ENCODE peak calls at places on chromosomes 11 and 22, in four cellular contexts. V, Q, F and U are unnamed samples.

GRCh38 chr11:45881708-45882368 is 3.6 kb upstream of the MAPK8IP1 start:
- DNase-seq in V (no peak), Q (no peak), F (no peak), U (no peak)

GRCh38 chr11:62592216-62592815 is 993 bp upstream of the TUT1 start:
- DNase-seq in V (no peak), Q (no peak), F (peak; percentile 59), U (no peak)

GRCh38 chr11:95776859-95777258 is 12.7 kb downstream of the FAM76B start:
- DNase-seq in V (no peak), Q (no peak), F (no peak), U (no peak)

GRCh38 chr11:26134481-26135355 is 197.2 kb upstream of the ANO3 start:
- DNase-seq in V (peak; percentile 3), Q (no peak), F (no peak), U (peak; percentile 62)

GRCh38 chr22:50525991-50526848 is 822 bp upstream of the SCO2 start:
- DNase-seq in V (peak; percentile 44), Q (no peak), F (peak; percentile 72), U (peak; percentile 75)

GRCh38 chr22:49196046-49196511 is 631.6 kb downstream of the BRD1 start:
- DNase-seq in V (no peak), Q (no peak), F (no peak), U (no peak)

GRCh38 chr11:14414470-14415461 is 55.8 kb upstream of the RRAS2 start:
- DNase-seq in V (no peak), Q (no peak), F (peak; percentile 49), U (peak; percentile 37)

GRCh38 chr11:117882539-117882938 is 6.1 kb upstream of the FXYD6 start:
- DNase-seq in V (no peak), Q (no peak), F (no peak), U (no peak)

GRCh38 chr11:7449196-7449840 is 36.0 kb upstream of the OLFML1 start:
- DNase-seq in V (no peak), Q (no peak), F (no peak), U (no peak)

GRCh38 chr11:12223771-12224536 is 113.6 kb downstream of the MICAL2 start:
- DNase-seq in V (no peak), Q (no peak), F (no peak), U (no peak)

GRCh38 chr11:12229450-12230229 is 119.2 kb downstream of the MICAL2 start:
- DNase-seq in V (no peak), Q (no peak), F (no peak), U (no peak)

GRCh38 chr11:12225046-12225739 is 114.8 kb downstream of the MICAL2 start:
- DNase-seq in V (no peak), Q (no peak), F (no peak), U (no peak)

GRCh38 chr11:12224537-12224893 is 114.1 kb downstream of the MICAL2 start:
- DNase-seq in V (no peak), Q (peak; percentile 17), F (no peak), U (no peak)

GRCh38 chr11:12226093-12226492 is 115.7 kb downstream of the MICAL2 start:
- DNase-seq in V (no peak), Q (no peak), F (no peak), U (no peak)
- H3K36me3 ChIP-seq in V (no peaks in the 10 kb centered on the region), Q (peaks cover 2% of the 10 kb centered on the region), F (peaks cover 74% of the 10 kb centered on the region), U (no peaks in the 10 kb centered on the region)

GRCh38 chr11:4102711-4103110 is 8.1 kb downstream of the RRM1 start:
- DNase-seq in V (no peak), Q (no peak), F (no peak), U (no peak)
- TF ChIP-seq REST in V (no peak), Q (no peak), F (no peak), U (no peak)

DNA sequence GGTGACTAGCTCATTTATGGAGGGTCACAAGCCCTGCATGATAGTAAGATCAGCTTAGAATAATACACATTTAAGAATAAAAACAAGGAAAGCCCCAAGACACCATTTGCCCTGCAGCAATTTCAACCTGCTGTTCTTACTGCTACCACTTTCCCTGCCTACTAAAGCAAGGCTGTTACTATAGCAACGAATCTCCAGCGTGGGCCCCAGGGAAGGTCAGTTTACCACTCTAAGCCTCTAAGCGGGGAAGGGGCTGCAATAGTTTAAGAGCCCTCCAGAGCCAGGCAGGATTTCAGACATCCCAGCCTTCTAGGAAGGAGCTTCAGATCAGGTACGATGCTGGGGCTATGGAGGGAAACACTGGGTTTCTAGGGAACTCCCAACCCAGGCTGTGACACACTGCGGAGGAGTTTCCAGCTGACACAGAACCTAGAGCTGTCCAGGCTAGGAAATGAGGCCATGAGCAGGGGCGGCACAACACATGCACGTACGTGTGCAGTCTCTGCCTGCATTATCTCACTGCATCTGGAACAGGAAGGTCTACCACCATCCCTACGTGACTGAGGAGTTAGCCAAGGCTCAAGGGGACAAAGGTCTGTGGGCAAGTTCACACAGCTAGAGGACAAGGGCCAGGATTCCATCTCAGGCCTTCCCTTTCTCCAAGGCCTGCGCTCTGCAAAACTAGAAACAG is 20.5 kb downstream of the HPS4 start:
- DNase-seq in V (no peak), Q (no peak), F (no peak), U (no peak)
- H3K36me3 ChIP-seq in V (peaks cover 32% of the 10 kb centered on the region), Q (peaks cover 6% of the 10 kb centered on the region), F (peaks cover 90% of the 10 kb centered on the region), U (peaks cover 19% of the 10 kb centered on the region)

DNA sequence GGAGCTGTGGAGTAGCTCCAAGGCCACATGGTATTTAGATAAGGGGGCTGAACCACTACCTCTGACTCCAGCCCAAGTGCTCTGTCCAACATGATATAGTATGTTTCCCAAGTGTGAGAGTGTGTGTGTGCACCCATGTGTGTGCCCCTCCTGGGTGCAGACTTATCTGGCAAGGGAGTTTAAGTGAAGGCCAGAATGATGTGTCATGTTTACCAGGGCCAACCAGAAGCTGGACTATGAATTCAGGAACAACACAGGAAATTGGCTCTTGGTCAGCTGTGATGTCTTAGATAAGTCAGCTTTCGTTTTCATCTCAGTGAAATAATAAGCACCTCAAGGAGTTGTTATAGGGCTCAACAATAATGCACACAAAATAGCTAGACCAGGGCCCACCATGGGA is 121.1 kb downstream of the ME3 start:
- DNase-seq in V (peak; percentile 53), Q (no peak), F (peak; percentile 20), U (no peak)
- TF ChIP-seq REST in V (no peak), Q (no peak), F (no peak), U (no peak)

DNA sequence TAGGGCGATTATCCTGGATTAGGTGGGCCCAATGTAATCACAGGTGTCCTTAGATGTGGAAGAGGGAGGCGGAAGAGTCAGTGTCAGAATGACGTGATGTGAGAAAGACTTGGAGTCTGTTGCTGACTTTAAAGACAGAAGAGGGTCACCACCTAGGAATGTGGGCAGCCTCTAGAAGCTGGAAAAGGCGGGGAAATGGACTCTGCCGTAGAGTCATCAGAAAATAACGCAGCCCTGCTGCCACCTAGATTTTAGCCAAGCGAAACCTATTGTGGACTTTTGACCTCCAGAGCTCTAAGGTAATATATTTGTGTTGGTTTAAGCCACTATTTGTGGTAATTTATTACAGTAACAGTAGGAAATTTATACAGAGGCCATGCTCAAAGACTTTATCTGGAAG is 4.8 kb downstream of the DDX10 start:
- DNase-seq in V (no peak), Q (no peak), F (no peak), U (no peak)
- H3K36me3 ChIP-seq in V (peaks cover 2% of the 10 kb centered on the region), Q (no peaks in the 10 kb centered on the region), F (peaks cover 57% of the 10 kb centered on the region), U (peaks cover 5% of the 10 kb centered on the region)

DNA sequence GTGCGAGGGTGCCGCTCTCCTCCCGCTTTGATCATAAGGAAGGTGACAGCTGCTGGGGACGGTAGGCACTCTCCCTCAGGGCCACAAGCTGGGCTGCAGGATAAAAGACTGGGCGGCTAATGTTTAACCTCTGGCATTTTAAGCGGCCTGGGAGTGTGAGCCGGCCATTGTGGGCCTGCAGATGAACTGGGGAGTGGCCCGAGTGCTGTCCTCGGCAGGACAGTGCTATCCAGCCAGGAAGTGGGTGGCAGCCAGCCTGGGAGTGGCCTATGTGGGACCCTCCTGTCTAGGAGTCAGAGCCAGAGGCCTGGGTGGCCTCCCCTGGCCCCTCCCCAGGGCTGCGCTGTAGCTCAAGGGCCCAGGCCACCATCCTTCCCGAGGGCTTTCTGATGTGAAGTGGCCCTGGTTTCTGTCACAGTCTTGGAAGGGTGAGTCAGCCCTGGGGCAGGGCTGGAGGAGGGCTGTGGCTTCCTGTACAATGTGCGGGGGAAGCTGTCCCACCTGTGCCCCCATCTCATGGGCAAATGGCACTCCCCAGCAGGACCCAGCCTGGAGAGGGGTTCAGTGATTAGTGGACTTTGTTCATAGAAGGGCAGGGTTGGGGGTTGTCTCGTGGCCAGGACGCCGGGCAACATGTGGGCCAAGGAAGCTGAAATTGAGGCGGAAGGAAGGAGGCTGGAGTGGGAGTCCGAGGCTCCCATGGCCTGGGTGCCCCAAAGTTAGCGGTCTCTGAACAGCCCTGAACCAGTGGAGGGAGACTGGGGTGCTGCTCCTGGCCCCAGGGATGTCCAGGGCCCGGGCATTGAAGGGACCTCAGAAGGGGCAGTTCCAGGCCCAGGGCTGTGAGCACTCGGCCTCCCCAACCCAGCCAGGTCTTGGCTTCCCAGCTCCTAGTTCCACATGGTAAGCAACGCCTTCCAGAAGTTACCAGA is 59.0 kb upstream of the PRODH start:
- DNase-seq in V (peak; percentile 89), Q (no peak), F (no peak), U (peak; percentile 37)
- TF ChIP-seq REST in V (no peak), Q (no peak), F (no peak), U (no peak)

DNA sequence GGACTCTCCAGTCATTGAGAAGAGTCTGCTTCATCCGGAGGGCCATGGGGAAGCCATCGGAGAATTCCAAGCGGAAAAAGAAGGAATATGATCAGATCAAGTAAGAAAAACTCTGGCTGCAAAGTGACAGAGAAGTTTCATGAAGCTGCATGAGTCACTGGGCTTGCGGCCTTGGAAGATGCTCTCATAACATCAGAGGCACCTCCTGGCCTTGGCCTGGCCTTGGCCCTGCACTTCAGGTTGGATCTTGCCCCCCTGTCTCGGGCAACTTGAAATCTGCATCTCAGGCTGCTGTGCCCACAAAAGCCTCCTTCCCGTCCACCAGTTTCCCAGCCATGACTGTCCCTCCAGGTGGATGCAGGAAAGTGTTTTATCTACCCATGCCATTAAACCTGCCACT is 66.5 kb downstream of the SEZ6L start:
- DNase-seq in V (no peak), Q (no peak), F (no peak), U (no peak)
- H3K36me3 ChIP-seq in V (no peaks in the 10 kb centered on the region), Q (no peaks in the 10 kb centered on the region), F (no peaks in the 10 kb centered on the region), U (no peaks in the 10 kb centered on the region)

GRCh38 chr11:63974259-63975143 is at the start of gene COX8A:
- DNase-seq in V (peak; percentile 99), Q (peak; percentile 96), F (peak; percentile 98), U (peak; percentile 100)
- TF ChIP-seq REST in V (no peak), Q (no peak), F (peak; percentile 70), U (no peak)

GRCh38 chr11:6214530-6214929 is 9.2 kb downstream of the C11orf42 start:
- DNase-seq in V (no peak), Q (no peak), F (no peak), U (no peak)
- H3K36me3 ChIP-seq in V (peaks cover 13% of the 10 kb centered on the region), Q (peaks cover 8% of the 10 kb centered on the region), F (peaks cover 70% of the 10 kb centered on the region), U (peaks cover 4% of the 10 kb centered on the region)

DNA sequence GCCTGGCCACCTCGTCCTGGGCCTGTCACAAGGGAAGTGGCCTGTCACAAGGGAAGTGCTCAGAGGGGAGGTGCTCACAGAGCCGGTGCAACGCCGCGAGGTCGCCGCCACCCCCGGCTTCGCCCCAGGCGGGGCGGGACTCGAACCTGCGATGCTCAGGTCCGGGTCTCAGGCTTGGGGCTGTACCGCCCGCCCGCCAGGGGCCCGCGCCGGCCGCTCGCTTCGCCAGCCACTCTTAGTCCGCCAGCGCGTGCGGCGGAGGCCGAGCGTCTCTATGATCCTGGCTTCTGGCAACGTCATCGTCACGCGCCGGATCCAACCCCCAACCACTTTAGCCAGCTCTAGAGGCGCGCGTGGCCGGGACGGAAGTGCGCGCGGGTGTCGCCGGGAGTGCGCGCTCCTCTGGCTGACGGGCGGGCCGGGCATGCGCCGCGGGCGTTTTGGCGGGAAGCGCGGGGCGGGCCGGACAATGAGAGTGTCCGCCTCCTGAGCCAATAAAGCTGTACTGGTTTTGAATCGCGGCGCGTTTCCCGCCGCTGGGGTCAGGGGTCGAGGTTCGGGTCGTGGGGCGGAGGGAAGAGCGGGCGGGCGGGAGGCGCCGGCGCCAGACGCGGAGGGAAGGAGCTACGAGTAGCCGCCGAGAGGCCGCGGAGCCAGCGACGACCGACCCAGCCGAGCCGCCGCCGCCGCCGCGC is at the start of gene TRMT2A:
- DNase-seq in V (peak; percentile 95), Q (peak; percentile 77), F (peak; percentile 100), U (peak; percentile 99)
- TF ChIP-seq REST in V (no peak), Q (peak; percentile 7), F (peak; percentile 90), U (no peak)